ENCODE peak calls at places on chromosomes 5 and 9, in seven cellular contexts. O is stomach, G is HepG2, S is spleen, Z is transverse colon, R is SK-N-SH, H is H1. I is an unnamed sample.

GRCh38 chr5:93611900-93612898 is 29.2 kb downstream of the NR2F1 start:
- DNase-seq in O (no peak), G (no peak), S (peak), Z (no peak), R (peak), H (peak), I (peak)

GRCh38 chr5:163915481-163915961 is 410.1 kb downstream of the MAT2B start:
- DNase-seq in O (no peak), G (peak), S (peak), Z (peak), R (no peak), H (no peak), I (peak)

GRCh38 chr5:60487466-60487865 is 212.5 kb downstream of the DEPDC1B start:
- DNase-seq in O (no peak), G (peak), S (no peak), Z (no peak), R (peak), H (no peak), I (no peak)

GRCh38 chr5:56175465-56175864 is 57.7 kb downstream of the ANKRD55 start:
- DNase-seq in O (no peak), G (no peak), S (no peak), Z (no peak), R (no peak), H (no peak), I (no peak)

GRCh38 chr9:99158629-99159028 is 53.7 kb downstream of the TGFBR1 start:
- DNase-seq in O (no peak), G (peak), S (no peak), Z (no peak), R (no peak), H (no peak), I (no peak)

GRCh38 chr9:68781866-68782265 is 76.8 kb downstream of the PIP5K1B start:
- DNase-seq in O (no peak), G (no peak), S (no peak), Z (no peak), R (no peak), H (no peak), I (no peak)

GRCh38 chr9:91533382-91533781 is 109.8 kb upstream of the NFIL3 start:
- DNase-seq in O (no peak), G (no peak), S (no peak), Z (no peak), R (no peak), H (no peak), I (no peak)

GRCh38 chr5:96714951-96715451 is 52.8 kb downstream of the CAST start:
- DNase-seq in O (peak), G (peak), S (no peak), Z (peak), R (no peak), H (no peak), I (peak)

GRCh38 chr5:14914603-14915277 is 43.2 kb upstream of the ANKH start:
- DNase-seq in O (no peak), G (no peak), S (no peak), Z (no peak), R (no peak), H (no peak), I (no peak)

GRCh38 chr5:16233730-16234129 is 54.1 kb upstream of the MARCHF11 start:
- DNase-seq in O (no peak), G (no peak), S (no peak), Z (no peak), R (no peak), H (no peak), I (no peak)

GRCh38 chr9:134625361-134626140 is 16.1 kb upstream of the COL5A1 start:
- DNase-seq in O (no peak), G (no peak), S (peak), Z (no peak), R (no peak), H (no peak), I (peak)

GRCh38 chr5:179347581-179347980 is 2.3 kb upstream of the ADAMTS2 start:
- DNase-seq in O (no peak), G (no peak), S (peak), Z (no peak), R (no peak), H (no peak), I (no peak)

GRCh38 chr9:21994996-21995651 is 533 bp downstream of the CDKN2B-AS1 start:
- DNase-seq in O (peak), G (no peak), S (peak), Z (peak), R (peak), H (peak), I (peak)

GRCh38 chr9:97759611-97760288 is 62.6 kb upstream of the XPA start:
- DNase-seq in O (no peak), G (peak), S (no peak), Z (no peak), R (no peak), H (no peak), I (no peak)

GRCh38 chr5:139061274-139061673 is 136.9 kb downstream of the SIL1 start:
- DNase-seq in O (peak), G (peak), S (no peak), Z (no peak), R (no peak), H (no peak), I (peak)

GRCh38 chr5:74622122-74622521 is 18.4 kb downstream of the ENC1 start:
- DNase-seq in O (no peak), G (no peak), S (no peak), Z (no peak), R (no peak), H (no peak), I (no peak)

GRCh38 chr5:102799017-102799416 is 43.9 kb downstream of the PAM start:
- DNase-seq in O (no peak), G (no peak), S (no peak), Z (no peak), R (no peak), H (no peak), I (no peak)

GRCh38 chr5:180126716-180127681 is 55.4 kb upstream of the RNF130 start:
- DNase-seq in O (peak), G (no peak), S (peak), Z (no peak), R (peak), H (peak), I (peak)

GRCh38 chr5:27316283-27316675 is 277.9 kb upstream of the CDH9 start:
- DNase-seq in O (no peak), G (no peak), S (no peak), Z (no peak), R (no peak), H (no peak), I (no peak)

GRCh38 chr5:119187776-119188529 is 117.1 kb downstream of the DMXL1 start:
- DNase-seq in O (no peak), G (no peak), S (no peak), Z (no peak), R (no peak), H (no peak), I (no peak)

GRCh38 chr5:167688731-167689130 is 602.7 kb upstream of the WWC1 start:
- DNase-seq in O (no peak), G (no peak), S (no peak), Z (no peak), R (no peak), H (no peak), I (no peak)

GRCh38 chr9:87534957-87535356 is 37.3 kb downstream of the DAPK1 start:
- DNase-seq in O (no peak), G (no peak), S (no peak), Z (no peak), R (peak), H (no peak), I (no peak)

GRCh38 chr5:135398160-135398854 is 724 bp downstream of the MACROH2A1 start:
- DNase-seq in O (peak), G (peak), S (peak), Z (peak), R (peak), H (peak), I (peak)

GRCh38 chr5:35089688-35090314 is 42.1 kb upstream of the AGXT2 start:
- DNase-seq in O (peak), G (peak), S (no peak), Z (peak), R (peak), H (peak), I (no peak)

GRCh38 chr5:157025093-157025698 is 33.7 kb downstream of the HAVCR1 start:
- DNase-seq in O (peak), G (no peak), S (no peak), Z (peak), R (no peak), H (no peak), I (no peak)

GRCh38 chr9:86494644-86495081 is 140.5 kb upstream of the TUT7 start:
- DNase-seq in O (no peak), G (no peak), S (no peak), Z (no peak), R (no peak), H (no peak), I (no peak)

GRCh38 chr5:42531611-42532010 is 108.4 kb downstream of the GHR start:
- DNase-seq in O (no peak), G (no peak), S (no peak), Z (no peak), R (no peak), H (no peak), I (no peak)

GRCh38 chr9:131276891-131277672 is 772 bp upstream of the FAM78A start:
- DNase-seq in O (no peak), G (no peak), S (peak), Z (no peak), R (peak), H (no peak), I (peak)

GRCh38 chr5:108094808-108095207 is 287.1 kb downstream of the FBXL17 start:
- DNase-seq in O (no peak), G (no peak), S (no peak), Z (no peak), R (no peak), H (no peak), I (no peak)

GRCh38 chr5:108093186-108093585 is 288.7 kb downstream of the FBXL17 start:
- DNase-seq in O (no peak), G (no peak), S (no peak), Z (no peak), R (peak), H (no peak), I (no peak)
- TF ChIP-seq CTCF in O (no peak), G (no peak), S (no peak), Z (no peak), R (peak), H (no peak), I (no peak)

DNA sequence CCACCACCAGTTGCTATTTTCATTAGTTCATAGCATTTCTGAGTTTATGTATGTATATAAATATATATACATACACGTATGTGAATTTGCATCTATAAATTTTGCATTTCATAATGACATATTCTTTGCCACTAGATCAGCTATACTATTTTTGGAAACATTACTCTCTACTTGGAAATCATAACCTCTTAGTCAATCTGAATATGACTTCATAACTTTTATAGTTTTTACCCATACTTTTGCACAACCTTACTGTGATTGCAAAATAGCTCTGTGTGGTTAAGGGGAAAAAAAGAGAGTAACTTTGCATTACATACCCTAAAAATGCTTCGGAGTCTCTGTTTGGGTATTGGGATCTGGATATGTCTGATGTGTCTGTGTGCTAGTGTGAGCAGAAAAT is 44.9 kb upstream of the ADAMTSL1 start:
- DNase-seq in O (no peak), G (no peak), S (no peak), Z (no peak), R (no peak), H (no peak), I (no peak)
- H3K27ac ChIP-seq in O (no peak), G (no peak), S (no peak), Z (no peak), R (no peak), H (no peak), I (no peak)

GRCh38 chr5:54663876-54664275 is 146.3 kb downstream of the SNX18 start:
- DNase-seq in O (no peak), G (no peak), S (no peak), Z (peak), R (no peak), H (no peak), I (no peak)
- TF ChIP-seq POLR2AphosphoS5 in O (no peak), G (no peak), S (peak), Z (no peak), R (no peak), H (no peak), I (peak)

DNA sequence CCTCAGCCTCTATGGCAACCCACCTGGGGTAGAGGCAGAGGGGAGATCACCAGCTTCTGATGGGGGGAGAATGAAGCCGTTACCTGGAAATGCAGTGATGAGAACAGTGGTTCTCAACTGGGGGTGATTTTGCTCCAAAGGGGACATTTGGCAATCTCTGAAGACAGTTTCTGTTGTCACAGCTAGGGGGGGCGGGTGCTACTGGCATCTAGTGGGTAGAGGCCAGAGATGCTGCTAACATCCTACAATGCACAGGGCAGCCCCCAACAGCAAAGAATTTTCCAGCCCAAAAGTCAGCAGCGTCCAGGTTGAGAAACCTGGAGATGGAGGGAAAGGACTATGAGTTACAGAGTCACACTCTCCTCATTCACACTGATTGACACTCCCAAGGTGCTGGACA is 84.5 kb downstream of the FGF1 start:
- DNase-seq in O (no peak), G (no peak), S (no peak), Z (no peak), R (no peak), H (peak), I (no peak)
- TF ChIP-seq CTCF in O (no peak), G (no peak), S (no peak), Z (no peak), R (no peak), H (peak), I (no peak)

GRCh38 chr5:315488-316209 is 5.9 kb upstream of the AHRR start:
- DNase-seq in O (no peak), G (no peak), S (no peak), Z (no peak), R (no peak), H (no peak), I (no peak)

GRCh38 chr5:318341-318897 is 3.1 kb upstream of the AHRR start:
- DNase-seq in O (no peak), G (no peak), S (no peak), Z (no peak), R (no peak), H (no peak), I (peak)

GRCh38 chr5:317086-317811 is 4.3 kb upstream of the AHRR start:
- DNase-seq in O (no peak), G (peak), S (no peak), Z (peak), R (peak), H (peak), I (peak)

GRCh38 chr5:314676-315487 is 6.6 kb upstream of the AHRR start:
- DNase-seq in O (no peak), G (no peak), S (no peak), Z (no peak), R (no peak), H (no peak), I (no peak)

DNA sequence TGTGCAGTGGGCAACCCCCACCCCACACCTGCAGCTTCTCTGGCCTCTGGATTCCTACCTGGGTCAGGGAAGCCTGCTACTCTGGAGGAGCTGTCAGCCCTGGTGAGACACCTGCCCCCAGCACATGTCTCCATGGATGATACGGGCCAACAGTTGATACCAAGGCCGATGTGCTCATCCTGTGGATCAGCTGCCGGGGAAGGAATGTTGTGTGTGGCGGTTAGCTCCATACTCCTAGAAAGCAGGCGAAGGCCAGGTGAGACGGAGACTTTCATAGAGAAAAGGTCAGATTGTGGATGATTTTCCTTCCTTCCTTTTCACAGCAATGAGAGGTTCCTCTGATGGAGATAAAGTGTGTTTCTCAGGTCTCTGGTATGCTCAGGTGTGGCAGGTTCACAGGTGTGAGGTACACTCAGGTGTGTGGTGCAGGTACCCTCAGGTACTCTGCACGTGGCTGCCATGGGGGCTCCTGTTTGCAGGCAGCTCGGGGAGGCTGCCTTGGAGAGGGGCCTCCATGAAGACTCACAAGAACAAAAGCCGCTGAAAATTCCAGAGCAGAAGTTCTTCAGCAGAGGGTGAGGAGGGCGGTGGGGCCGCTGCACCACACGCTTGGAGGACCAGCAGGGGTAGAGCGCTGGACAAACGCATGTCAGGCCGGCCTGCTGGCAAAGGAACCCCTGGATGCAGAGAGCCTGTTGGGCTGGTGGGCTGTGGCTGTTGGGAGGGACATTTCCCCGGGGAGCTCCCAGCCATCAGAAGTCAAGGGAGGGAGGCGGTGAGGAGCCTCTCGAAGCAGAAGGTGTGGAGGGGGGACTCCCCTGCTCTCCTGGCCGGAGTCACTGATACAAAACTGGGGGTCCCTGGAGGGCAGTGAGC is 5.1 kb upstream of the AHRR start:
- DNase-seq in O (no peak), G (no peak), S (no peak), Z (no peak), R (no peak), H (no peak), I (no peak)
- H3K27ac ChIP-seq in O (no peak), G (no peak), S (no peak), Z (no peak), R (no peak), H (no peak), I (no peak)

DNA sequence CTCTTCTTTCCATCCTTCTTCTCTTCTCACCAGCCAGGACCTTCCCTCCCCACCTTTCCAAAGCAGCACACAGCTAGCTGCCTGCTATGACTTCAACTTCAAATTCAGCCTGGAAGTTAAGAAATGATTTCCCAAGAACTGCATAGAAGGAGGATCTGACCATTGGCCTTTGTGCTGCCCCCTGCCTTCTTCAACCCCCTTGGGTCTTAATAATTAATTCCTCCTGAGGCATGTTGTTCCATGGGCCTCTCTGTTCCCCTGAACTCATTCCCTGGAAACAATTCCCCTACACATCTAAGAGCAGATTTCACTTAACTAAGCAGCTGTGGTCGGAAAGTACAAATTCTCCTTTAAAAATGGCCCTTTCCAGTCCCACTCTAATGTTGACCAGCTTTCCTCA is 62.4 kb downstream of the ADAMTS12 start:
- DNase-seq in O (no peak), G (no peak), S (no peak), Z (no peak), R (no peak), H (no peak), I (no peak)
- TF ChIP-seq POLR2AphosphoS5 in O (no peak), G (no peak), S (no peak), Z (no peak), R (no peak), H (no peak), I (no peak)